ENCODE peak calls at places on chromosomes 1 and 21, in nine cellular contexts. F is AG09309, I is OCI-LY7, K is AG04450, O is left lung, U is activated B cell treated with CpG ODN at 0.5 μM for 24 hours, Q is breast epithelium, Y is bronchial epithelial cell, W is fibroblast of villous mesenchyme. M is an unnamed sample.

GRCh38 chr1:37605806-37606474 is 10.2 kb upstream of the GNL2 start:
- DNase-seq in F (no peak), I (no peak), K (no peak), O (no peak), U (no peak), Q (no peak), Y (no peak), W (peak), M (no peak)

GRCh38 chr1:228375578-228376261 is 30.9 kb downstream of the TRIM11 start:
- DNase-seq in F (no peak), I (no peak), K (no peak), O (no peak), U (no peak), Q (no peak), Y (no peak), W (no peak), M (peak)

GRCh38 chr1:184753608-184754478 is 815 bp downstream of the EDEM3 start:
- DNase-seq in F (no peak), I (peak), K (peak), O (peak), U (no peak), Q (peak), Y (peak), W (peak), M (no peak)

GRCh38 chr1:170691258-170691657 is 27.3 kb downstream of the PRRX1 start:
- DNase-seq in F (no peak), I (no peak), K (no peak), O (no peak), U (no peak), Q (no peak), Y (no peak), W (no peak), M (no peak)

GRCh38 chr1:101183388-101183699 is 53.5 kb upstream of the S1PR1 start:
- DNase-seq in F (no peak), I (no peak), K (no peak), O (no peak), U (no peak), Q (no peak), Y (no peak), W (peak), M (no peak)

GRCh38 chr1:2240251-2241156 is 12.4 kb downstream of the SKI start:
- DNase-seq in F (no peak), I (no peak), K (no peak), O (peak), U (no peak), Q (peak), Y (peak), W (peak), M (peak)

GRCh38 chr1:64163972-64164371 is 39.5 kb upstream of the UBE2U start:
- DNase-seq in F (peak), I (no peak), K (no peak), O (no peak), U (no peak), Q (no peak), Y (peak), W (peak), M (no peak)

GRCh38 chr1:161196521-161197451 is 2.1 kb downstream of the ADAMTS4 start:
- DNase-seq in F (peak), I (no peak), K (peak), O (peak), U (no peak), Q (no peak), Y (no peak), W (peak), M (no peak)

GRCh38 chr1:66244429-66244828 is 289.5 kb upstream of the SGIP1 start:
- DNase-seq in F (no peak), I (no peak), K (no peak), O (no peak), U (no peak), Q (no peak), Y (no peak), W (peak), M (no peak)

GRCh38 chr1:231039161-231040018 is 664 bp downstream of the FAM89A start:
- DNase-seq in F (no peak), I (peak), K (no peak), O (peak), U (peak), Q (peak), Y (no peak), W (peak), M (peak)

GRCh38 chr21:41580758-41581554 is 73.0 kb upstream of the TMPRSS2 start:
- DNase-seq in F (no peak), I (no peak), K (no peak), O (no peak), U (no peak), Q (no peak), Y (peak), W (no peak), M (no peak)

GRCh38 chr21:34880401-34880800 is 168.7 kb downstream of the RUNX1 start:
- DNase-seq in F (no peak), I (no peak), K (no peak), O (no peak), U (no peak), Q (no peak), Y (no peak), W (no peak), M (no peak)

GRCh38 chr1:211420389-211420788 is 71.6 kb downstream of the RD3 start:
- DNase-seq in F (no peak), I (no peak), K (no peak), O (no peak), U (no peak), Q (no peak), Y (peak), W (peak), M (no peak)

GRCh38 chr1:20344738-20345137 is 54.1 kb downstream of the VWA5B1 start:
- DNase-seq in F (no peak), I (no peak), K (no peak), O (no peak), U (no peak), Q (no peak), Y (no peak), W (no peak), M (no peak)

GRCh38 chr21:37228003-37228400 is 39.1 kb downstream of the VPS26C start:
- DNase-seq in F (no peak), I (no peak), K (no peak), O (no peak), U (no peak), Q (no peak), Y (no peak), W (no peak), M (no peak)

GRCh38 chr1:229296541-229296941 is 25.6 kb downstream of the RAB4A start:
- DNase-seq in F (peak), I (no peak), K (peak), O (no peak), U (no peak), Q (no peak), Y (peak), W (peak), M (no peak)

GRCh38 chr1:243959998-243960397 is 91.1 kb upstream of the ZBTB18 start:
- DNase-seq in F (no peak), I (no peak), K (no peak), O (no peak), U (no peak), Q (no peak), Y (no peak), W (no peak), M (no peak)

GRCh38 chr1:109787845-109788605 is 24.3 kb upstream of the EPS8L3 start:
- DNase-seq in F (no peak), I (no peak), K (no peak), O (peak), U (no peak), Q (peak), Y (no peak), W (peak), M (peak)

GRCh38 chr21:44525431-44526095 is 14.4 kb downstream of the KRTAP10-1 start:
- DNase-seq in F (no peak), I (no peak), K (no peak), O (peak), U (peak), Q (peak), Y (no peak), W (no peak), M (no peak)

GRCh38 chr1:174157157-174157806 is 2.0 kb upstream of the RABGAP1L start:
- DNase-seq in F (no peak), I (peak), K (no peak), O (no peak), U (no peak), Q (no peak), Y (peak), W (no peak), M (no peak)

GRCh38 chr21:38626311-38626710 is 128.0 kb upstream of the ERG start:
- DNase-seq in F (no peak), I (no peak), K (no peak), O (no peak), U (no peak), Q (no peak), Y (no peak), W (no peak), M (no peak)

GRCh38 chr1:1435911-1436633 is 582 bp downstream of the VWA1 start:
- DNase-seq in F (no peak), I (no peak), K (no peak), O (no peak), U (no peak), Q (no peak), Y (no peak), W (no peak), M (no peak)

GRCh38 chr1:156096640-156097391 is 14.6 kb upstream of the MEX3A start:
- DNase-seq in F (no peak), I (peak), K (peak), O (peak), U (peak), Q (peak), Y (peak), W (peak), M (peak)

GRCh38 chr21:45404726-45405270 is at the start of gene COL18A1:
- DNase-seq in F (no peak), I (no peak), K (no peak), O (peak), U (peak), Q (no peak), Y (no peak), W (peak), M (peak)

GRCh38 chr21:17828223-17828622 is 9.1 kb upstream of the C21orf91 start:
- DNase-seq in F (no peak), I (no peak), K (no peak), O (no peak), U (no peak), Q (no peak), Y (peak), W (peak), M (no peak)

GRCh38 chr1:68321084-68321685 is 88.9 kb upstream of the WLS start:
- DNase-seq in F (no peak), I (peak), K (no peak), O (peak), U (no peak), Q (peak), Y (peak), W (peak), M (peak)

GRCh38 chr1:220123889-220124288 is 30.0 kb downstream of the IARS2 start:
- DNase-seq in F (no peak), I (peak), K (no peak), O (no peak), U (no peak), Q (no peak), Y (no peak), W (no peak), M (no peak)
- TF ChIP-seq CTCF in F (peak), I (peak), K (peak), O (no peak), U (no peak), Q (no peak), Y (peak), W (peak), M (peak)

DNA sequence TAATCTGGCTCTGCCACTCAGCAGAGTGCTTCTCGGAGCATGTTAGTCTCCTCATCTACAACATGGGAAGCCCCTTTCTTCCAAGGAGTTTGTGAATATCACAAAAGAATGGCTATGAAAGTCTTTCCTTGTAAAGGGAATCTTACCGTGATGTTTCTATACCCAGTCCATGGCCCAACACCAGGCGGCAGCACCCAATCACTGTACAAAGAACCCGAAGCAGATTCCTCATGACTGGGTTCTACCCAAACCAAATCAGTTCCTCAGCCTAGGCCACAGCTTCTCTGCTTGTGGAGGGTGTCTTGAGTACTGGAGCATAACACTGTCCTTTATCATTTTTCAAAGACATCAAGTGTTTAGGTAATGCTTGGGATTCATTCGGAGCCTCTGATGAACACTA is 16.6 kb upstream of the SLFNL1 start:
- DNase-seq in F (no peak), I (no peak), K (no peak), O (no peak), U (no peak), Q (no peak), Y (no peak), W (no peak), M (no peak)
- TF ChIP-seq CTCF in F (peak), I (no peak), K (peak), O (no peak), U (no peak), Q (no peak), Y (peak), W (peak), M (no peak)

GRCh38 chr1:90612033-90612432 is 105.1 kb downstream of the BARHL2 start:
- DNase-seq in F (no peak), I (no peak), K (no peak), O (no peak), U (no peak), Q (no peak), Y (no peak), W (no peak), M (no peak)

GRCh38 chr1:90613371-90613770 is 103.7 kb downstream of the BARHL2 start:
- DNase-seq in F (no peak), I (no peak), K (no peak), O (no peak), U (no peak), Q (no peak), Y (no peak), W (no peak), M (no peak)

GRCh38 chr1:90616395-90616794 is 100.7 kb downstream of the BARHL2 start:
- DNase-seq in F (no peak), I (no peak), K (no peak), O (no peak), U (no peak), Q (no peak), Y (peak), W (no peak), M (no peak)

DNA sequence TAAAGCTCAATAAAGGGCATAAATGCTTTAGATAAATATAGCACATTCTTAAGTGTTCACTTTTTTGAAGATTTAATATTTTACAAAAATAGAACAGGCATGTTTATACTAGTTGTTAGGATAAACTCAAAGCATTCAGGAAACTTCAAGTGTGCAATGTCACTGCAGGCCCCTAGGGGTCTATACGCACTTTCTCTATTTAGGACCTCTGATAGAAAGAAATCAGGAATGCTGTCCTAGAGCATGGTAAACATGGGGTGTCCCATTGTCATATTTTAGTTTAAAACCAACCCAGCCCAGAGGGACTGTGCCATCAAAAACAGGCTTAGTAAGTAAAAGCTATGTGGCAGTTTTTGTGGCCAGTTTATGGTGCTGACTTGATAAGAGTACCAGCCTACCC is 102.2 kb downstream of the BARHL2 start:
- DNase-seq in F (no peak), I (no peak), K (no peak), O (no peak), U (no peak), Q (no peak), Y (no peak), W (no peak), M (no peak)
- TF ChIP-seq CTCF in F (peak), I (peak), K (peak), O (no peak), U (no peak), Q (no peak), Y (peak), W (peak), M (peak)

GRCh38 chr1:235468970-235469369 is 35.3 kb downstream of the B3GALNT2 start:
- DNase-seq in F (no peak), I (no peak), K (peak), O (no peak), U (no peak), Q (no peak), Y (peak), W (peak), M (no peak)
- TF ChIP-seq CTCF in F (no peak), I (no peak), K (peak), O (no peak), U (no peak), Q (peak), Y (no peak), W (no peak), M (no peak)

GRCh38 chr21:16457498-16457897 is 727.7 kb downstream of the USP25 start:
- DNase-seq in F (no peak), I (no peak), K (no peak), O (no peak), U (no peak), Q (no peak), Y (no peak), W (no peak), M (no peak)

GRCh38 chr21:16455526-16455925 is 725.7 kb downstream of the USP25 start:
- DNase-seq in F (no peak), I (no peak), K (no peak), O (no peak), U (no peak), Q (no peak), Y (no peak), W (no peak), M (no peak)

GRCh38 chr21:16455978-16456377 is 726.2 kb downstream of the USP25 start:
- DNase-seq in F (no peak), I (no peak), K (no peak), O (no peak), U (no peak), Q (no peak), Y (no peak), W (no peak), M (no peak)

GRCh38 chr21:16454371-16454770 is 724.6 kb downstream of the USP25 start:
- DNase-seq in F (no peak), I (no peak), K (no peak), O (no peak), U (no peak), Q (no peak), Y (no peak), W (no peak), M (no peak)
- TF ChIP-seq CTCF in F (peak), I (no peak), K (peak), O (no peak), U (no peak), Q (peak), Y (no peak), W (peak), M (no peak)

DNA sequence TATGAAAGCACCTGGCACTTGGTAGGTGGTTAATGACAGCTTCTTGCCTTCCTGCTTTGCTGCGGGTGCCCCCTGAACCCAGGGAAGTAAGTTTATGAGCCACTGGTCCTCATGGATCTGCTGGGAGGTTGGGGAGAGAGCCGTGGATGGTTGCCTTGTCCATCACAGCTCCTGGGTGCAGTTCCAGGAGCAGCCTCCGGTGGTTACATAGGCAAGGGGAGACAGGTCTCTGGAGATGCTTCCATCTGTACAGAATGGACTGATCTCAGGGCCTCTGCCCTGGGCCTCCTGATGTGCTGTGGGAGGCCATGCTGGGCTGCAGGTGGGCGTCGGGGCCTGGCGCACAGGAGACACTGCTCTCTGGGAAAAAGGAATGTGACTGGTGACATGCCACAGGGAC is 31.6 kb upstream of the ARHGEF10L start:
- DNase-seq in F (no peak), I (no peak), K (no peak), O (no peak), U (no peak), Q (no peak), Y (no peak), W (no peak), M (no peak)
- TF ChIP-seq CTCF in F (no peak), I (no peak), K (peak), O (no peak), U (no peak), Q (no peak), Y (peak), W (peak), M (no peak)

GRCh38 chr1:21468597-21468996 is 28.7 kb downstream of the NBPF3 start:
- DNase-seq in F (no peak), I (peak), K (no peak), O (no peak), U (no peak), Q (no peak), Y (no peak), W (peak), M (no peak)
- TF ChIP-seq CTCF in F (peak), I (peak), K (peak), O (no peak), U (no peak), Q (no peak), Y (peak), W (peak), M (peak)

GRCh38 chr1:94698759-94699502 is 121.2 kb upstream of the SLC44A3 start:
- DNase-seq in F (no peak), I (no peak), K (peak), O (no peak), U (no peak), Q (no peak), Y (peak), W (peak), M (no peak)
- TF ChIP-seq CTCF in F (no peak), I (no peak), K (peak), O (no peak), U (no peak), Q (no peak), Y (no peak), W (no peak), M (no peak)

GRCh38 chr1:6183520-6183989 is 3.4 kb upstream of the CHD5 start:
- DNase-seq in F (no peak), I (peak), K (no peak), O (no peak), U (no peak), Q (no peak), Y (no peak), W (no peak), M (no peak)
- TF ChIP-seq CTCF in F (no peak), I (peak), K (no peak), O (no peak), U (no peak), Q (no peak), Y (no peak), W (no peak), M (no peak)

M was measured in mesothelial cell of epicardium.